ENCODE peak calls at places on chromosomes 13 and 19, in four cellular contexts. O is WTC11, H is SK-N-SH, I is K562. Y is an unnamed sample.

GRCh38 chr19:46471778-46472543 is 598 bp upstream of the PNMA8A start:
- DNase-seq in O (no peak), I (peak; percentile 29), H (no peak), Y (no peak)

GRCh38 chr13:43797869-43798268 is 11.1 kb upstream of the ENOX1 start:
- DNase-seq in O (no peak), H (no peak), I (no peak), Y (no peak)

GRCh38 chr19:41334793-41335192 is 18.9 kb downstream of the TGFB1 start:
- DNase-seq in O (no peak), I (no peak), H (no peak), Y (no peak)

GRCh38 chr13:46149272-46150133 is 32.5 kb downstream of the LCP1 start:
- DNase-seq in O (no peak), I (no peak), H (no peak), Y (no peak)

GRCh38 chr13:98549006-98549727 is 27.7 kb downstream of the STK24 start:
- DNase-seq in O (no peak), I (no peak), H (no peak), Y (no peak)

GRCh38 chr13:107305178-107305577 is 737.2 kb upstream of the ARGLU1 start:
- DNase-seq in H (no peak), I (no peak), O (no peak), Y (no peak)

GRCh38 chr19:52331757-52332156 is 4.3 kb upstream of the ZNF610 start:
- DNase-seq in O (no peak), I (no peak), H (no peak), Y (no peak)

GRCh38 chr13:47933688-47934011 is 67.4 kb downstream of the SUCLA2 start:
- DNase-seq in H (no peak), I (no peak), O (no peak), Y (no peak)

GRCh38 chr13:51767100-51767499 is 36.9 kb downstream of the DHRS12 start:
- DNase-seq in I (no peak), O (no peak), H (no peak), Y (no peak)

GRCh38 chr19:55820037-55820436 is 11.8 kb downstream of the NLRP11 start:
- DNase-seq in I (no peak), O (no peak), H (no peak), Y (no peak)

GRCh38 chr13:31201341-31202024 is 1.7 kb downstream of the B3GLCT start:
- DNase-seq in I (no peak), H (peak; percentile 44), O (no peak), Y (no peak)

GRCh38 chr19:29622191-29623070 is 16.3 kb downstream of the POP4 start:
- DNase-seq in I (no peak), H (peak; percentile 59), O (no peak), Y (no peak)

GRCh38 chr19:52369463-52370340 is at the start of gene ZNF880:
- DNase-seq in O (peak; percentile 93), H (peak; percentile 93), I (peak; percentile 41), Y (peak; percentile 38)

GRCh38 chr13:37942929-37943328 is 73.4 kb upstream of the TRPC4 start:
- DNase-seq in I (no peak), O (no peak), H (no peak), Y (no peak)

GRCh38 chr13:109955598-109955997 is 169.2 kb upstream of the IRS2 start:
- DNase-seq in I (no peak), H (no peak), O (no peak), Y (no peak)

GRCh38 chr19:44661904-44662303 is 9.4 kb upstream of the CEACAM19 start:
- DNase-seq in I (no peak), H (no peak), O (no peak), Y (no peak)

GRCh38 chr19:41879670-41880328 is 2.7 kb downstream of the CD79A start:
- DNase-seq in O (no peak), H (no peak), I (no peak), Y (no peak)

GRCh38 chr13:99542788-99543406 is 41.6 kb downstream of the TM9SF2 start:
- DNase-seq in O (no peak), I (no peak), H (no peak), Y (peak; percentile 92)

GRCh38 chr19:8340341-8341096 is 2.5 kb downstream of the KANK3 start:
- DNase-seq in H (peak; percentile 65), I (no peak), O (peak; percentile 39), Y (no peak)

GRCh38 chr19:3296034-3296433 is 70.3 kb upstream of the NFIC start:
- DNase-seq in O (no peak), I (no peak), H (peak; percentile 22), Y (no peak)

GRCh38 chr13:65592757-65593156 is 1637.4 kb downstream of the PCDH9 start:
- DNase-seq in I (no peak), H (no peak), O (no peak), Y (no peak)

GRCh38 chr13:48446454-48446853 is 33.5 kb upstream of the LPAR6 start:
- DNase-seq in I (no peak), H (no peak), O (no peak), Y (no peak)

GRCh38 chr13:100069278-100069677 is 19.6 kb upstream of the PCCA start:
- DNase-seq in I (no peak), O (no peak), H (no peak), Y (no peak)

GRCh38 chr13:100508391-100508790 is 80.2 kb downstream of the GGACT start:
- DNase-seq in H (no peak), O (no peak), I (no peak), Y (no peak)

GRCh38 chr19:55657004-55657747 is 2.3 kb downstream of the U2AF2 start:
- DNase-seq in O (no peak), H (no peak), I (peak; percentile 29), Y (no peak)

GRCh38 chr13:79056706-79057105 is 349.3 kb downstream of the RBM26 start:
- DNase-seq in I (no peak), H (no peak), O (peak; percentile 29), Y (no peak)

GRCh38 chr19:41223431-41224234 is 4.6 kb downstream of the AXL start:
- DNase-seq in I (no peak), O (peak; percentile 65), H (no peak), Y (no peak)

GRCh38 chr13:47237571-47237970 is 340.7 kb upstream of the HTR2A start:
- DNase-seq in H (no peak), O (no peak), I (no peak), Y (no peak)

GRCh38 chr13:49791753-49792549 is 531 bp downstream of the KPNA3 start:
- DNase-seq in O (peak; percentile 50), I (peak; percentile 52), H (no peak), Y (no peak)

GRCh38 chr13:19058566-19058965 is 123.1 kb downstream of the TUBA3C start:
- DNase-seq in O (no peak), I (no peak), H (no peak), Y (no peak)

GRCh38 chr13:71316964-71317363 is 550.0 kb downstream of the DACH1 start:
- DNase-seq in H (peak; percentile 6), O (no peak), I (no peak), Y (no peak)

GRCh38 chr13:36414461-36414860 is 17.8 kb upstream of the CCNA1 start:
- DNase-seq in H (no peak), I (no peak), O (no peak), Y (no peak)

DNA sequence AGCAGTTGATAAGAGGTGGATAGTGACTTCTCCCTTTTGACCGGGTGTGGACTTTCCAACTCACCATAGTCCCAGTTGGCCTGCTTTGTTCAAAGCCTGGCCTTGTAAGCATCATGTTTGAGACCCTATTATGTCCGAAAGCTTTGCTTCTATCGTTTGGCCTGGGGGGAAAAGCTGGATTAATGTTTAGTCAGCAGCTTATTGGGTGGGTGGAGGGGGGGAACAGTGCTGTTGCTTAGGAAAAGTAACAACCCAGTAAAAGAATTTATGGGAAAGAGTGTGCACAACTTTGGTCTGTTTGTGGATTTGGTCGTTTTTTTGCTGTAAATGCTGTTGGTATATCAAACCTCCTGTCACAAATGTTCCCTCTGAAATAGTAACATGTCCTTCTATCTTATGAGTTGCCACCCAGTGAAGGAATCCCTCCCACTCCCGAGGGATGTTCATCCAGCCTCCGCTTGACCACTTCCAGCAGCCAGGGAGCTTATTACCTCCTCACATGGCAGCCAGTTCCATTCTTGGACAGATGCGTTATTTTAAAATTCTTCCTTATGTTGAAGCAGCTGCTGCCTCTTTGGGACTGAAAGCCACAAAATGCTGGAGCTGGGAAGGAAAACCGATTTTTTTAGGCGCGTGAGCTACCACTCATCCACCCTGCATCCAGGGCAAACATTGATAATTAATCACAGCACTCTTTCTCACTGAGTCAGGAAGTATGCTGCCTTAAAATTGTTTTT is 10.5 kb downstream of the SAMD4B start:
- DNase-seq in I (peak; percentile 34), H (no peak), O (no peak), Y (no peak)
- TF ChIP-seq USF1 in I (no peak), H (no peak), O (no peak), Y (no peak)

GRCh38 chr13:85597790-85598500 is 201.3 kb downstream of the SLITRK6 start:
- DNase-seq in O (no peak), H (no peak), I (no peak), Y (no peak)
- TF ChIP-seq USF1 in O (no peak), H (no peak), I (no peak), Y (no peak)

GRCh38 chr19:47792616-47793015 is 11.7 kb downstream of the TPRX1 start:
- DNase-seq in I (no peak), H (no peak), O (no peak), Y (no peak)

GRCh38 chr19:47786566-47786965 is 8.1 kb downstream of the SELENOW start:
- DNase-seq in O (no peak), I (no peak), H (no peak), Y (no peak)

GRCh38 chr19:47794526-47794925 is 9.8 kb downstream of the TPRX1 start:
- DNase-seq in H (no peak), O (peak; percentile 57), I (peak; percentile 30), Y (no peak)

DNA sequence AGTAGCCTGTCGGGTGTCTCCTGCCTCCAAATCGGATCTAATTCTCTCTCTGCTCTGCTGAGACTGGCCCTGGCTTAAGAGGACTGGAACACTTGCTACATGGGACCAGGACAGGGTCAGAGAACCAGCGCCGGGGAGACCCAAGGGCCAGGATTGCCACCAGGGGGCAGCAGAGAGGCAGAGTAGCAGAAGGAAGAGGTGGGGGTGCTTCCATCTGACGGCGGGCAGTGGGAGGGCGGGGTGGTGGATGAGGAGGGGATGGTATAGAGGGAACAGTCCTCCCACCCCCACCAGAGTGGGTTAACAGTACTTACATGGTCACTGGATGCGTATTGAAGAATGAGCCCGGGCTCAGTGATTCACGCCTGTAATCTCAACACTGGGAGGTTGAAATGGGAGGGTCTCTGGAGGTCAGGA is 11.9 kb downstream of the SELENOW start:
- DNase-seq in H (peak; percentile 84), O (peak; percentile 100), I (peak; percentile 87), Y (no peak)
- TF ChIP-seq USF1 in H (no peak), O (no peak), I (no peak), Y (no peak)

DNA sequence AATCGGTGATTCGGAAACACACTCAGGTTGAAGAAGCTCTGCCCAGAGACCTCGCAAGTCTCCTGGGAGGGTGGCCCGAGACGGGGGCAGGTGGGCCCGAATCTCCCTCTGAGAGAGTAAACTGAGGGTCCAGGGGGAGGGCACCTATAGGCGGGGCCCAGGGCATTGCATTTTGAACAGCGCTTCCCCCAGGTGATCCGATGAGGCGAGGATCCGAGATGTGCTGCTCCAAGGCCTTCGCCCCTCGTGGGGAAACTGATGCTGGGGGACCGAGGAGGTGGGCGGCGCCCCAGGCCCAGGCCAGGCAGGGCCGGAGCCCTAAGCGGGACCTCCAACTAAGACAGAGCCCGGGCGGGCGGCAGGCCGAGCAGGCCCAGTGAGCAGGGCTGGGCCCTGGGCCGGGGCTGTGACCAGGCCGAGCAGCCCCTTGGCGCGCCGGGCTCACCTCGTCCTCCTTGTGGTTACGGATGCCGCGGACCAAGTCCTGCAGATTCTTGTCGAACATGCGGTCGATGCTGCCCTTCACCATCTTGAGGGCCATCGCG is 500 bp downstream of the AP3D1 start:
- DNase-seq in H (no peak), O (no peak), I (no peak), Y (no peak)
- TF ChIP-seq USF1 in H (no peak), O (no peak), I (no peak), Y (no peak)

GRCh38 chr13:113856716-113857065 is 7.2 kb downstream of the GAS6 start:
- DNase-seq in O (no peak), H (no peak), I (no peak), Y (no peak)
- TF ChIP-seq USF1 in O (no peak), H (no peak), I (no peak), Y (no peak)